ENCODE peak calls at places on chromosome 9, in nine cellular contexts. One of them, this sample, is unnamed.

GRCh38 chr9:37464426-37465248 is 613 bp downstream of the ZBTB5 start:
- DNase-seq in HTR-8/SVneo: peak; percentile 45
- DNase-seq in left colon: peak; percentile 83
- DNase-seq in AG08395: peak; percentile 69
- DNase-seq in GM23248: peak; percentile 89
- DNase-seq in activated CD4-positive, alpha-beta T cell treated with anti-CD3 and anti-CD28 coated beads, Interleukin-2, amount 50 U/mL, for 48 hours: peak; percentile 74
- DNase-seq in AG09319: peak; percentile 22
- DNase-seq in nephron progenitor cell: no peak
- DNase-seq in activated naive CD4-positive, alpha-beta T cell: peak; percentile 88
- DNase-seq in this sample: peak; percentile 87

GRCh38 chr9:116939605-116940004 is 252.5 kb downstream of the TRIM32 start:
- DNase-seq in left colon: no peak
- DNase-seq in activated CD4-positive, alpha-beta T cell treated with anti-CD3 and anti-CD28 coated beads, Interleukin-2, amount 50 U/mL, for 48 hours: no peak
- DNase-seq in AG09319: no peak
- DNase-seq in HTR-8/SVneo: no peak
- DNase-seq in GM23248: no peak
- DNase-seq in AG08395: no peak
- DNase-seq in nephron progenitor cell: no peak
- DNase-seq in activated naive CD4-positive, alpha-beta T cell: no peak
- DNase-seq in this sample: no peak

GRCh38 chr9:114621975-114622609 is 11.0 kb downstream of the TMEM268 start:
- DNase-seq in nephron progenitor cell: no peak
- DNase-seq in activated naive CD4-positive, alpha-beta T cell: no peak
- DNase-seq in AG09319: no peak
- DNase-seq in GM23248: peak; percentile 89
- DNase-seq in left colon: no peak
- DNase-seq in AG08395: peak; percentile 87
- DNase-seq in activated CD4-positive, alpha-beta T cell treated with anti-CD3 and anti-CD28 coated beads, Interleukin-2, amount 50 U/mL, for 48 hours: no peak
- DNase-seq in HTR-8/SVneo: no peak
- DNase-seq in this sample: no peak

GRCh38 chr9:94612071-94612470 is 18.4 kb upstream of the FBP2 start:
- DNase-seq in GM23248: no peak
- DNase-seq in activated naive CD4-positive, alpha-beta T cell: no peak
- DNase-seq in nephron progenitor cell: no peak
- DNase-seq in activated CD4-positive, alpha-beta T cell treated with anti-CD3 and anti-CD28 coated beads, Interleukin-2, amount 50 U/mL, for 48 hours: no peak
- DNase-seq in left colon: peak; percentile 64
- DNase-seq in AG08395: no peak
- DNase-seq in HTR-8/SVneo: no peak
- DNase-seq in AG09319: no peak
- DNase-seq in this sample: no peak

GRCh38 chr9:33233659-33234335 is 6.2 kb upstream of the SPINK4 start:
- DNase-seq in HTR-8/SVneo: peak; percentile 77
- DNase-seq in AG08395: peak; percentile 71
- DNase-seq in left colon: peak; percentile 96
- DNase-seq in AG09319: peak; percentile 74
- DNase-seq in activated naive CD4-positive, alpha-beta T cell: no peak
- DNase-seq in GM23248: peak; percentile 95
- DNase-seq in activated CD4-positive, alpha-beta T cell treated with anti-CD3 and anti-CD28 coated beads, Interleukin-2, amount 50 U/mL, for 48 hours: no peak
- DNase-seq in nephron progenitor cell: no peak
- DNase-seq in this sample: no peak

GRCh38 chr9:111928342-111928720 is 31.7 kb downstream of the UGCG start:
- DNase-seq in GM23248: peak; percentile 70
- DNase-seq in activated naive CD4-positive, alpha-beta T cell: no peak
- DNase-seq in AG08395: peak; percentile 45
- DNase-seq in HTR-8/SVneo: no peak
- DNase-seq in AG09319: no peak
- DNase-seq in nephron progenitor cell: no peak
- DNase-seq in left colon: no peak
- DNase-seq in activated CD4-positive, alpha-beta T cell treated with anti-CD3 and anti-CD28 coated beads, Interleukin-2, amount 50 U/mL, for 48 hours: no peak
- DNase-seq in this sample: no peak

GRCh38 chr9:32572900-32573523 is at the start of gene NDUFB6:
- DNase-seq in HTR-8/SVneo: peak; percentile 79
- DNase-seq in activated naive CD4-positive, alpha-beta T cell: peak; percentile 82
- DNase-seq in AG08395: peak; percentile 95
- DNase-seq in GM23248: peak; percentile 98
- DNase-seq in activated CD4-positive, alpha-beta T cell treated with anti-CD3 and anti-CD28 coated beads, Interleukin-2, amount 50 U/mL, for 48 hours: peak; percentile 96
- DNase-seq in AG09319: peak; percentile 60
- DNase-seq in nephron progenitor cell: peak; percentile 93
- DNase-seq in left colon: peak; percentile 95
- DNase-seq in this sample: peak; percentile 97

GRCh38 chr9:32339424-32339823 is 45.0 kb upstream of the ACO1 start:
- DNase-seq in AG09319: no peak
- DNase-seq in AG08395: no peak
- DNase-seq in left colon: no peak
- DNase-seq in activated CD4-positive, alpha-beta T cell treated with anti-CD3 and anti-CD28 coated beads, Interleukin-2, amount 50 U/mL, for 48 hours: no peak
- DNase-seq in HTR-8/SVneo: no peak
- DNase-seq in nephron progenitor cell: no peak
- DNase-seq in activated naive CD4-positive, alpha-beta T cell: no peak
- DNase-seq in GM23248: no peak
- DNase-seq in this sample: no peak

This sample was measured in ascending aorta.